ENCODE peak calls at places on chromosome 12, in eight cellular contexts. O, H, N, W, X, S, A and F are unnamed samples.

GRCh38 chr12:46267618-46268348 is 1.1 kb downstream of the SLC38A1 start:
- DNase-seq in N (peak), X (peak), H (peak), S (peak), W (peak), A (no peak), O (no peak), F (peak)

GRCh38 chr12:59972941-59973340 is 377.1 kb downstream of the SLC16A7 start:
- DNase-seq in N (peak), A (peak), O (no peak), S (no peak), X (no peak), W (peak), H (no peak), F (no peak)

GRCh38 chr12:119674560-119674959 is 6.6 kb downstream of the PRKAB1 start:
- DNase-seq in N (no peak), H (no peak), O (no peak), W (no peak), S (no peak), A (no peak), X (no peak), F (no peak)

GRCh38 chr12:132021031-132021871 is 71.5 kb downstream of the EP400 start:
- DNase-seq in O (no peak), A (no peak), N (no peak), W (no peak), X (no peak), S (no peak), H (no peak), F (no peak)

GRCh38 chr12:1837541-1838206 is 17.3 kb downstream of the LRTM2 start:
- DNase-seq in S (no peak), A (no peak), X (no peak), N (peak), H (no peak), O (no peak), W (peak), F (no peak)

GRCh38 chr12:123873795-123874194 is 98.8 kb downstream of the CCDC92 start:
- DNase-seq in X (no peak), S (no peak), O (no peak), A (no peak), H (no peak), W (no peak), N (no peak), F (no peak)

GRCh38 chr12:131101703-131102492 is 148.2 kb downstream of the ADGRD1 start:
- DNase-seq in W (no peak), O (no peak), X (no peak), S (peak), H (no peak), A (no peak), N (no peak), F (peak)

GRCh38 chr12:9364224-9365176 is 156.3 kb upstream of the PZP start:
- DNase-seq in S (peak), O (no peak), X (no peak), N (peak), H (peak), A (peak), W (peak), F (peak)

GRCh38 chr12:52215587-52216031 is 17.4 kb upstream of the KRT7 start:
- DNase-seq in N (peak), H (no peak), O (no peak), A (peak), W (peak), S (no peak), X (no peak), F (no peak)

GRCh38 chr12:108371801-108372344 is 32.8 kb upstream of the CMKLR1 start:
- DNase-seq in W (no peak), S (no peak), H (no peak), N (peak), A (no peak), O (no peak), X (no peak), F (no peak)

GRCh38 chr12:49674318-49674985 is 32.8 kb downstream of the FMNL3 start:
- DNase-seq in O (no peak), N (peak), W (no peak), S (no peak), A (no peak), H (no peak), X (no peak), F (no peak)

GRCh38 chr12:26971963-26972362 is 33.7 kb downstream of the FGFR1OP2 start:
- DNase-seq in H (no peak), S (peak), A (no peak), W (no peak), N (no peak), X (peak), O (no peak), F (peak)

GRCh38 chr12:18151036-18151435 is 61.0 kb upstream of the RERGL start:
- DNase-seq in O (no peak), X (no peak), S (no peak), H (no peak), A (no peak), W (no peak), N (no peak), F (no peak)

GRCh38 chr12:76144253-76144564 is 59.7 kb upstream of the NAP1L1 start:
- DNase-seq in N (peak), A (peak), S (no peak), W (no peak), O (no peak), X (no peak), H (no peak), F (no peak)

GRCh38 chr12:71999795-72000194 is 61.1 kb downstream of the TPH2 start:
- DNase-seq in A (no peak), O (no peak), X (no peak), H (no peak), N (no peak), S (no peak), W (peak), F (no peak)

GRCh38 chr12:38904932-38905479 is 385 bp downstream of the CPNE8 start:
- DNase-seq in N (no peak), S (peak), A (peak), O (no peak), H (peak), W (peak), X (peak), F (peak)

GRCh38 chr12:21962821-21963220 is 21.6 kb upstream of the ABCC9 start:
- DNase-seq in H (no peak), S (no peak), A (no peak), N (no peak), X (no peak), W (no peak), O (no peak), F (no peak)

GRCh38 chr12:113895176-113895575 is 70.9 kb downstream of the RBM19 start:
- DNase-seq in S (no peak), A (no peak), O (no peak), H (no peak), N (no peak), W (no peak), X (no peak), F (no peak)

GRCh38 chr12:47987411-47988072 is 16.7 kb downstream of the COL2A1 start:
- DNase-seq in X (no peak), H (no peak), O (no peak), W (no peak), S (no peak), A (no peak), N (peak), F (no peak)

GRCh38 chr12:7966558-7966957 is 30.6 kb upstream of the SLC2A3 start:
- DNase-seq in S (no peak), X (no peak), N (no peak), W (no peak), O (no peak), H (no peak), A (no peak), F (no peak)